ENCODE peak calls at places on chromosomes 2 and 18, in six cellular contexts. Z, C, V, Y, N and L are unnamed samples.
A peak's percentile ranks its signal among the peaks of the same experiment; 100 is the strongest.

GRCh38 chr2:8501061-8501460 is 180.8 kb upstream of the ID2 start:
- DNase-seq in N (no peak), V (no peak), Y (no peak), C (no peak), Z (no peak), L (no peak)

GRCh38 chr2:219460424-219460926 is 25.8 kb downstream of the SPEG start:
- DNase-seq in Z (peak; percentile 85), Y (peak; percentile 59), V (no peak), N (peak; percentile 79), C (peak; percentile 74), L (peak; percentile 85)

GRCh38 chr2:1455466-1455865 is 42.2 kb downstream of the TPO start:
- DNase-seq in Z (no peak), Y (no peak), C (no peak), V (no peak), N (no peak), L (no peak)

GRCh38 chr18:44943201-44943881 is 262.7 kb downstream of the SETBP1 start:
- DNase-seq in Z (no peak), N (peak; percentile 62), C (peak; percentile 53), V (peak; percentile 96), Y (no peak), L (peak; percentile 62)

GRCh38 chr2:169803480-169803879 is 4.8 kb downstream of the SSB start:
- DNase-seq in C (no peak), Y (no peak), V (no peak), N (no peak), Z (no peak), L (no peak)

GRCh38 chr2:227191367-227191766 is 26.9 kb downstream of the COL4A3 start:
- DNase-seq in Z (peak; percentile 5), Y (no peak), N (no peak), C (no peak), V (no peak), L (peak; percentile 46)

GRCh38 chr2:172677363-172677762 is 58.3 kb upstream of the RAPGEF4 start:
- DNase-seq in N (no peak), C (no peak), Y (no peak), Z (no peak), V (no peak), L (no peak)

GRCh38 chr2:98347298-98348065 is 1.2 kb downstream of the CNGA3 start:
- DNase-seq in Y (peak; percentile 29), N (no peak), C (peak; percentile 62), V (no peak), Z (no peak), L (peak; percentile 42)

GRCh38 chr2:10273215-10274175 is 29.2 kb upstream of the HPCAL1 start:
- DNase-seq in V (no peak), N (no peak), Z (no peak), Y (no peak), C (no peak), L (peak; percentile 5)

GRCh38 chr2:24883946-24884345 is 36.1 kb downstream of the ADCY3 start:
- DNase-seq in C (no peak), Z (peak; percentile 66), N (peak; percentile 59), Y (no peak), V (no peak), L (no peak)

GRCh38 chr2:236309669-236310029 is 45.4 kb upstream of the ASB18 start:
- DNase-seq in C (peak; percentile 77), Y (peak; percentile 62), Z (no peak), N (peak; percentile 1), V (peak; percentile 42), L (peak; percentile 73)

GRCh38 chr18:38933910-38934510 is 1368.4 kb upstream of the CELF4 start:
- DNase-seq in C (no peak), V (peak; percentile 20), Y (no peak), Z (no peak), N (no peak), L (no peak)

GRCh38 chr2:236577481-236578410 is 8.1 kb downstream of the ACKR3 start:
- DNase-seq in N (no peak), V (no peak), Y (no peak), Z (no peak), C (no peak), L (no peak)

GRCh38 chr2:132564065-132564464 is 105.9 kb downstream of the LYPD1 start:
- DNase-seq in Z (no peak), N (no peak), Y (no peak), V (no peak), C (no peak), L (no peak)

GRCh38 chr2:20637147-20637546 is 13.8 kb downstream of the HS1BP3 start:
- DNase-seq in Y (no peak), C (no peak), Z (no peak), V (no peak), N (no peak), L (no peak)

GRCh38 chr2:128638741-128639477 is 320.2 kb upstream of the HS6ST1 start:
- DNase-seq in Z (no peak), N (no peak), Y (peak; percentile 93), V (no peak), C (peak; percentile 85), L (peak; percentile 94)

GRCh38 chr2:238359403-238359802 is 39.1 kb downstream of the TRAF3IP1 start:
- DNase-seq in N (no peak), Z (no peak), Y (no peak), V (no peak), C (no peak), L (no peak)

GRCh38 chr2:189144700-189145211 is 34.8 kb downstream of the COL5A2 start:
- DNase-seq in C (no peak), V (no peak), Z (peak; percentile 59), Y (no peak), N (peak; percentile 58), L (no peak)

GRCh38 chr18:61274561-61274960 is 58.7 kb upstream of the CDH20 start:
- DNase-seq in C (no peak), Y (no peak), Z (no peak), V (no peak), N (no peak), L (no peak)

GRCh38 chr2:176753752-176754474 is 458.7 kb upstream of the HNRNPA3 start:
- DNase-seq in N (no peak), Y (no peak), C (no peak), V (no peak), Z (no peak), L (no peak)

GRCh38 chr2:136358576-136358975 is 240.6 kb upstream of the CXCR4 start:
- DNase-seq in Z (no peak), N (no peak), Y (no peak), V (no peak), C (no peak), L (no peak)

GRCh38 chr2:114729025-114729424 is 286.6 kb downstream of the DPP10 start:
- DNase-seq in V (peak; percentile 2), Y (no peak), N (no peak), C (no peak), Z (no peak), L (no peak)

GRCh38 chr2:133504566-133505505 is 63.4 kb downstream of the NCKAP5 start:
- DNase-seq in C (no peak), V (peak; percentile 20), Y (no peak), N (peak; percentile 12), Z (peak; percentile 51), L (no peak)

GRCh38 chr2:223075301-223076270 is 23.6 kb downstream of the KCNE4 start:
- DNase-seq in C (no peak), Z (peak; percentile 86), N (peak; percentile 78), Y (no peak), V (no peak), L (no peak)

GRCh38 chr2:238161291-238162051 is 2.7 kb downstream of the ERFE start:
- DNase-seq in Y (no peak), C (no peak), Z (no peak), N (no peak), V (no peak), L (no peak)

GRCh38 chr2:30752811-30753210 is 54.4 kb downstream of the CAPN13 start:
- DNase-seq in V (no peak), C (no peak), N (no peak), Y (no peak), Z (no peak), L (no peak)
- H3K14ac ChIP-seq in V (no peak overlapping the region), C (no peak overlapping the region), N (no peak overlapping the region), Y (no peak overlapping the region), Z (no peak overlapping the region), L (no peak overlapping the region)

GRCh38 chr2:2681085-2681484 is 350.0 kb upstream of the MYT1L start:
- DNase-seq in C (no peak), N (no peak), Z (no peak), V (no peak), Y (no peak), L (no peak)

GRCh38 chr2:2681611-2682295 is 350.7 kb upstream of the MYT1L start:
- DNase-seq in N (no peak), Y (no peak), V (no peak), Z (no peak), C (no peak), L (no peak)

GRCh38 chr2:2682700-2683342 is 351.7 kb upstream of the MYT1L start:
- DNase-seq in N (no peak), V (no peak), Z (no peak), C (no peak), Y (no peak), L (no peak)

GRCh38 chr2:2686228-2686627 is 355.2 kb upstream of the MYT1L start:
- DNase-seq in Y (no peak), V (no peak), N (no peak), Z (no peak), C (no peak), L (no peak)

DNA sequence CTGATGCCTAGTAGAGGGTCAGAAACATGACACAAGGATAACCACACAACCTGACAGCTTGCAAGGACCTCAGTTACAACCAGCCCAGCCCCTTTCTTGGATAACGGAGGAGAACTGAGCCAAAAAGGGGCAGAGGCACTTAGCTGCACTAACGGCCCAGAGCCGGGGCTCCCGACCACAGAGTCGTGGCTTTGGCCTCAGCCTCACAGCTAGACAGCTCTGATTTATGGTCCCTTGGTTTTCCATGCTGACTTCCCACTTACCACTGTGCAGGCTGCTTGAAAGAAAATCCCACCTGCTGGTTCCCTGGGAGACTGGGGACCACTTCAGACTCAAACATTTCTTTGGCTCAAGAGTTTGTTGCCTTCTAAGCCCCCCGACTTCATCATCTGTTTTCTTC is 352.5 kb upstream of the MYT1L start:
- DNase-seq in N (no peak), Z (no peak), V (no peak), C (no peak), Y (no peak), L (no peak)
- H3K4me2 ChIP-seq in N (no peak overlapping the region), Z (no peak overlapping the region), V (no peak overlapping the region), C (no peak overlapping the region), Y (no peak overlapping the region), L (no peak overlapping the region)

GRCh38 chr18:41818381-41819355 is 136.4 kb upstream of the PIK3C3 start:
- DNase-seq in V (no peak), Z (no peak), C (no peak), N (no peak), Y (no peak), L (no peak)
- H2BK5ac ChIP-seq in V (no peak overlapping the region), Z (no peak overlapping the region), C (no peak overlapping the region), N (no peak overlapping the region), Y (no peak overlapping the region), L (no peak overlapping the region)

GRCh38 chr18:58669731-58670379 is 1.4 kb upstream of the MALT1 start:
- DNase-seq in Y (no peak), Z (peak; percentile 68), N (peak; percentile 62), C (peak; percentile 23), V (no peak), L (no peak)

GRCh38 chr18:58670561-58671121 is 624 bp upstream of the MALT1 start:
- DNase-seq in C (no peak), Y (no peak), N (no peak), V (peak; percentile 78), Z (peak; percentile 31), L (no peak)

GRCh38 chr18:58671122-58671940 is at the start of gene MALT1:
- DNase-seq in N (peak; percentile 89), Y (peak; percentile 92), C (peak; percentile 98), V (peak; percentile 94), Z (peak; percentile 85), L (peak; percentile 93)

GRCh38 chr18:58668211-58668610 is 3.1 kb upstream of the MALT1 start:
- DNase-seq in V (no peak), N (no peak), C (peak; percentile 7), Y (no peak), Z (no peak), L (no peak)

GRCh38 chr18:58668897-58669296 is 2.4 kb upstream of the MALT1 start:
- DNase-seq in V (peak; percentile 8), Z (peak; percentile 80), C (no peak), N (peak; percentile 62), Y (no peak), L (no peak)
- H3K14ac ChIP-seq in V (no peak overlapping the region), Z (no peak overlapping the region), C (no peak overlapping the region), N (no peak overlapping the region), Y (no peak overlapping the region), L (no peak overlapping the region)